ENCODE peak calls at places on chromosomes 3 and 15, in six cellular contexts. W is brain microvascular endothelial cell, H is NCI-H1092 treated with DMSO at 0.1 percent for 48 hours, P is LHCN-M2, U is HFFc6, M is cardiac fibroblast. I is an unnamed sample.

GRCh38 chr3:170037463-170038433 is at the start of gene GPR160:
- DNase-seq in U (no peak), P (peak), H (peak), W (peak), M (peak), I (peak)

GRCh38 chr3:152289708-152290107 is 21.0 kb downstream of the MBNL1 start:
- DNase-seq in W (no peak), H (no peak), U (no peak), M (no peak), P (no peak), I (no peak)

GRCh38 chr3:64546856-64547255 is 140.9 kb downstream of the ADAMTS9 start:
- DNase-seq in M (no peak), W (no peak), U (no peak), H (no peak), P (no peak), I (no peak)

GRCh38 chr3:129347446-129347845 is 68.8 kb downstream of the HMCES start:
- DNase-seq in P (no peak), W (no peak), H (no peak), M (no peak), U (no peak), I (no peak)

GRCh38 chr15:44603126-44603525 is 60.3 kb downstream of the SPG11 start:
- DNase-seq in W (no peak), M (no peak), P (no peak), U (no peak), H (no peak), I (no peak)

GRCh38 chr3:194748229-194748628 is 62.5 kb downstream of the FAM43A start:
- DNase-seq in H (no peak), M (no peak), W (no peak), U (no peak), P (no peak), I (no peak)

GRCh38 chr3:11910971-11911531 is 64.4 kb upstream of the TAMM41 start:
- DNase-seq in W (no peak), H (no peak), U (no peak), M (no peak), P (no peak), I (no peak)

GRCh38 chr3:94162700-94163099 is 99.8 kb downstream of the NSUN3 start:
- DNase-seq in H (no peak), P (peak), W (peak), U (peak), M (no peak), I (peak)

GRCh38 chr3:126034481-126035361 is 49.2 kb downstream of the SLC41A3 start:
- DNase-seq in P (no peak), H (peak), M (no peak), U (peak), W (no peak), I (no peak)

GRCh38 chr15:67148196-67148701 is 82.8 kb downstream of the SMAD3 start:
- DNase-seq in H (no peak), U (peak), P (peak), M (peak), W (no peak), I (peak)

GRCh38 chr15:42190370-42190769 is 17.7 kb downstream of the VPS39 start:
- DNase-seq in M (no peak), W (no peak), U (no peak), P (no peak), H (no peak), I (no peak)

GRCh38 chr3:59374812-59375211 is 325.0 kb upstream of the CFAP20DC start:
- DNase-seq in M (no peak), U (no peak), P (no peak), W (no peak), H (no peak), I (no peak)

GRCh38 chr15:63374686-63375520 is 6.7 kb downstream of the CA12 start:
- DNase-seq in P (peak), M (peak), U (peak), W (peak), H (peak), I (peak)

GRCh38 chr3:153970735-153971347 is 150.3 kb upstream of the ARHGEF26 start:
- DNase-seq in H (peak), U (no peak), M (peak), P (peak), W (peak), I (peak)

GRCh38 chr3:105555206-105555605 is 188.5 kb downstream of the ALCAM start:
- DNase-seq in U (peak), P (no peak), H (no peak), W (no peak), M (no peak), I (no peak)

GRCh38 chr3:143237036-143237688 is 117.6 kb downstream of the CHST2 start:
- DNase-seq in U (no peak), M (no peak), W (no peak), P (no peak), H (no peak), I (no peak)

GRCh38 chr3:58322793-58323192 is 9.9 kb upstream of the PXK start:
- DNase-seq in H (no peak), M (no peak), W (no peak), U (no peak), P (no peak), I (no peak)

GRCh38 chr3:33047842-33048834 is 48.8 kb downstream of the GLB1 start:
- DNase-seq in P (no peak), U (no peak), H (no peak), M (no peak), W (no peak), I (no peak)

GRCh38 chr15:60006203-60006782 is 2.2 kb downstream of the FOXB1 start:
- DNase-seq in P (peak), M (peak), H (no peak), U (no peak), W (no peak), I (peak)

GRCh38 chr3:20054549-20054987 is 14.3 kb downstream of the KAT2B start:
- DNase-seq in M (peak), H (no peak), W (peak), P (peak), U (peak), I (peak)

GRCh38 chr3:59580499-59580898 is 530.7 kb upstream of the CFAP20DC start:
- DNase-seq in W (no peak), U (no peak), M (no peak), P (no peak), H (no peak), I (no peak)

GRCh38 chr3:143158549-143158988 is 39.0 kb downstream of the CHST2 start:
- DNase-seq in U (peak), M (no peak), H (no peak), P (peak), W (no peak), I (no peak)

GRCh38 chr3:58236527-58237237 is 910 bp upstream of the ABHD6 start:
- DNase-seq in U (no peak), W (no peak), P (no peak), M (peak), H (no peak), I (no peak)

GRCh38 chr3:37779289-37780152 is 82.2 kb upstream of the CTDSPL start:
- DNase-seq in M (peak), H (peak), W (peak), P (peak), U (peak), I (peak)

GRCh38 chr3:55409802-55410201 is 77.3 kb downstream of the WNT5A start:
- DNase-seq in P (peak), M (no peak), H (no peak), W (no peak), U (peak), I (no peak)

GRCh38 chr3:139020868-139021234 is at the start of gene PRR23B:
- DNase-seq in U (no peak), H (no peak), M (no peak), P (no peak), W (no peak), I (no peak)

GRCh38 chr15:70066422-70066821 is 31.3 kb downstream of the TLE3 start:
- DNase-seq in P (no peak), M (peak), U (peak), W (no peak), H (no peak), I (no peak)

GRCh38 chr3:29759443-29760033 is 478.7 kb downstream of the RBMS3 start:
- DNase-seq in U (peak), P (peak), W (no peak), H (peak), M (peak), I (no peak)

GRCh38 chr15:67196672-67197363 is 57.6 kb downstream of the AAGAB start:
- DNase-seq in H (no peak), P (peak), U (peak), M (peak), W (no peak), I (peak)

GRCh38 chr15:101326462-101327146 is 31.6 kb upstream of the SNRPA1 start:
- DNase-seq in M (no peak), U (no peak), H (no peak), W (no peak), P (peak), I (no peak)

GRCh38 chr3:114119776-114120175 is 59.1 kb downstream of the DRD3 start:
- DNase-seq in H (no peak), P (no peak), M (peak), W (no peak), U (no peak), I (no peak)

GRCh38 chr15:78398076-78398825 is 39.8 kb upstream of the IREB2 start:
- DNase-seq in U (no peak), W (no peak), M (no peak), H (no peak), P (no peak), I (no peak)

GRCh38 chr3:29465836-29466235 is 185.0 kb downstream of the RBMS3 start:
- DNase-seq in H (no peak), U (peak), M (peak), W (peak), P (peak), I (no peak)

GRCh38 chr3:164450276-164450905 is 627.9 kb downstream of the SI start:
- DNase-seq in W (peak), H (no peak), P (no peak), M (peak), U (no peak), I (no peak)

GRCh38 chr3:14523792-14524191 is 16.4 kb downstream of the GRIP2 start:
- DNase-seq in H (no peak), P (no peak), M (peak), U (peak), W (no peak), I (no peak)

I was measured in Caki2.